ENCODE peak calls at places on chromosomes 16 and 17, in ten cellular contexts. U is NCI-H748 treated with DMSO at 0.1 percent for 48 hours; P is NCI-H146; M is memory B cell; C is keratinocyte; G is activated T-cell treated with anti-CD3 and anti-CD28 coated beads, Interleukin-2, amount 50 U/mL, for 1 hour; W is iris pigment epithelial cell; Y is activated gamma-delta T cell treated with Interleukin-2 at 50 U/mL for 16 hours; X is T follicular helper cell; Z is substantia nigra. J is an unnamed sample.

GRCh38 chr16:27204232-27204915 is 1.0 kb downstream of the KDM8 start:
- DNase-seq in G (no peak), Z (no peak), M (no peak), C (no peak), Y (no peak), P (peak), W (no peak), X (no peak), U (peak), J (no peak)

GRCh38 chr16:89864421-89864820 is 9.0 kb upstream of the TCF25 start:
- DNase-seq in Z (no peak), Y (no peak), W (peak), M (no peak), U (no peak), P (no peak), G (no peak), C (peak), X (no peak), J (no peak)

GRCh38 chr16:19463468-19464315 is 46.0 kb downstream of the TMC5 start:
- DNase-seq in P (peak), U (peak), X (no peak), G (no peak), M (no peak), Y (no peak), C (no peak), W (no peak), Z (no peak), J (no peak)

GRCh38 chr17:78667091-78667490 is 89.9 kb upstream of the DNAH17 start:
- DNase-seq in G (no peak), C (no peak), Y (no peak), M (no peak), X (no peak), Z (no peak), P (no peak), W (no peak), U (no peak), J (no peak)

GRCh38 chr17:58327363-58328194 is 1.0 kb downstream of the TSPOAP1 start:
- DNase-seq in M (no peak), P (peak), G (no peak), U (no peak), Y (no peak), C (no peak), X (no peak), W (no peak), Z (no peak), J (no peak)

GRCh38 chr16:86616906-86617305 is 38.6 kb downstream of the FOXL1 start:
- DNase-seq in U (no peak), C (no peak), X (no peak), M (no peak), G (no peak), W (no peak), Z (no peak), Y (no peak), P (no peak), J (no peak)

GRCh38 chr17:43021739-43022512 is at the start of gene VAT1:
- DNase-seq in P (peak), Y (peak), X (peak), M (peak), W (peak), C (no peak), Z (peak), G (peak), U (peak), J (peak)

GRCh38 chr17:35073183-35073790 is 9.8 kb upstream of the RFFL start:
- DNase-seq in X (no peak), U (no peak), Y (no peak), M (no peak), G (no peak), C (no peak), Z (no peak), P (no peak), W (no peak), J (no peak)

GRCh38 chr17:39889200-39889599 is 21.2 kb downstream of the ZPBP2 start:
- DNase-seq in Y (no peak), C (no peak), G (no peak), W (no peak), P (no peak), M (no peak), Z (no peak), X (no peak), U (no peak), J (no peak)

GRCh38 chr16:49921791-49922456 is 66.0 kb upstream of the ZNF423 start:
- DNase-seq in M (no peak), Y (peak), W (peak), P (peak), Z (no peak), G (peak), X (peak), U (no peak), C (no peak), J (peak)

GRCh38 chr17:29177871-29178749 is 2.1 kb downstream of the MYO18A start:
- DNase-seq in G (no peak), C (no peak), M (no peak), U (no peak), Z (no peak), P (no peak), W (no peak), Y (no peak), X (no peak), J (no peak)

GRCh38 chr17:73697872-73698271 is 53.6 kb upstream of the SDK2 start:
- DNase-seq in W (no peak), U (peak), M (no peak), Y (no peak), X (no peak), G (no peak), Z (no peak), P (peak), C (no peak), J (no peak)

GRCh38 chr16:30951785-30952184 is 2.9 kb downstream of the ORAI3 start:
- DNase-seq in C (no peak), U (no peak), X (no peak), G (no peak), P (no peak), W (peak), M (no peak), Y (no peak), Z (no peak), J (no peak)

GRCh38 chr17:41647940-41648410 is 23.6 kb upstream of the KRT17 start:
- DNase-seq in X (peak), Z (peak), C (no peak), P (peak), M (peak), W (peak), Y (peak), G (peak), U (peak), J (peak)

GRCh38 chr16:24163935-24164334 is 92.2 kb upstream of the CACNG3 start:
- DNase-seq in M (no peak), C (no peak), X (no peak), Y (no peak), P (no peak), Z (no peak), U (no peak), G (no peak), W (no peak), J (no peak)

GRCh38 chr17:74125160-74125559 is 78.3 kb upstream of the RPL38 start:
- DNase-seq in P (peak), Y (no peak), M (no peak), Z (no peak), C (no peak), G (no peak), W (no peak), U (peak), X (no peak), J (no peak)

GRCh38 chr17:67148352-67148751 is 96.6 kb downstream of the HELZ start:
- DNase-seq in P (no peak), X (no peak), Z (no peak), G (no peak), M (no peak), Y (no peak), W (no peak), C (no peak), U (no peak), J (no peak)

GRCh38 chr16:71360378-71360777 is 1.9 kb downstream of the CALB2 start:
- DNase-seq in G (no peak), Y (no peak), M (no peak), U (no peak), Z (no peak), C (peak), X (no peak), P (no peak), W (peak), J (no peak)

GRCh38 chr16:4694664-4695451 is 1.5 kb downstream of the NUDT16L1 start:
- DNase-seq in U (no peak), X (no peak), G (no peak), M (no peak), Y (no peak), W (no peak), P (no peak), Z (no peak), C (no peak), J (no peak)

GRCh38 chr17:49959183-49959935 is 9.6 kb upstream of the DLX4 start:
- DNase-seq in Y (no peak), P (no peak), Z (no peak), G (no peak), W (no peak), U (no peak), M (no peak), X (no peak), C (no peak), J (no peak)

GRCh38 chr17:28675980-28676379 is 14.0 kb downstream of the SUPT6H start:
- DNase-seq in Y (no peak), X (no peak), Z (no peak), C (no peak), P (no peak), M (no peak), W (no peak), G (peak), U (no peak), J (no peak)

GRCh38 chr17:9322298-9322697 is 253.3 kb downstream of the STX8 start:
- DNase-seq in Z (no peak), Y (no peak), M (no peak), G (no peak), C (no peak), U (no peak), P (peak), W (no peak), X (no peak), J (no peak)

GRCh38 chr17:38605852-38606645 is at the start of gene SRCIN1:
- DNase-seq in X (no peak), M (peak), Y (peak), C (no peak), U (peak), P (peak), Z (peak), W (no peak), G (peak), J (peak)

GRCh38 chr17:65017375-65017774 is 39.2 kb downstream of the GNA13 start:
- DNase-seq in X (no peak), Y (no peak), M (no peak), G (no peak), Z (no peak), W (no peak), U (no peak), C (no peak), P (no peak), J (no peak)

GRCh38 chr16:23595246-23595950 is 718 bp downstream of the NDUFAB1 start:
- DNase-seq in X (no peak), Y (no peak), W (peak), U (no peak), Z (no peak), M (no peak), G (no peak), C (no peak), P (peak), J (no peak)

GRCh38 chr16:12087901-12088364 is 111.4 kb downstream of the SNX29 start:
- DNase-seq in Y (no peak), Z (no peak), X (no peak), U (no peak), C (no peak), M (no peak), P (peak), G (peak), W (no peak), J (no peak)

GRCh38 chr16:46688101-46688656 is 799 bp downstream of the VPS35 start:
- DNase-seq in G (no peak), X (no peak), Y (no peak), Z (no peak), C (no peak), U (peak), P (no peak), M (peak), W (peak), J (no peak)

GRCh38 chr17:40517981-40518380 is 16.6 kb upstream of the TNS4 start:
- DNase-seq in M (no peak), C (no peak), Z (no peak), P (no peak), G (no peak), X (no peak), W (no peak), Y (no peak), U (no peak), J (no peak)

GRCh38 chr16:78431701-78432100 is 332.2 kb downstream of the WWOX start:
- DNase-seq in U (no peak), P (no peak), C (no peak), Z (no peak), Y (no peak), M (no peak), W (no peak), G (no peak), X (no peak), J (no peak)

GRCh38 chr16:57763290-57764005 is 27.9 kb downstream of the KATNB1 start:
- DNase-seq in P (no peak), Z (no peak), X (no peak), Y (no peak), C (no peak), W (no peak), G (no peak), U (no peak), M (no peak), J (no peak)

GRCh38 chr16:65116818-65117430 is 4.9 kb downstream of the CDH11 start:
- DNase-seq in P (no peak), U (no peak), M (no peak), Y (no peak), X (no peak), G (no peak), C (no peak), Z (no peak), W (peak), J (no peak)

GRCh38 chr17:80813318-80813717 is 178.3 kb upstream of the CHMP6 start:
- DNase-seq in G (no peak), C (no peak), Y (no peak), U (no peak), X (no peak), M (no peak), Z (no peak), P (no peak), W (no peak), J (no peak)

GRCh38 chr16:85104821-85105391 is 7.4 kb downstream of the CIBAR2 start:
- DNase-seq in U (no peak), G (no peak), P (no peak), Y (peak), Z (no peak), M (no peak), C (peak), X (no peak), W (no peak), J (no peak)

GRCh38 chr17:76079577-76080206 is 710 bp downstream of the ZACN start:
- DNase-seq in C (no peak), P (peak), W (no peak), M (no peak), U (no peak), G (peak), Z (no peak), X (no peak), Y (no peak), J (no peak)

GRCh38 chr16:75305364-75306101 is 54.1 kb upstream of the BCAR1 start:
- DNase-seq in X (no peak), W (peak), Z (no peak), P (no peak), G (no peak), M (no peak), Y (peak), C (peak), U (no peak), J (peak)

J was measured in HAP-1.